ENCODE peak calls at places on chromosome 21, in eight cellular contexts. P is activated naive CD8-positive, alpha-beta T cell treated with anti-CD3 and anti-CD28 coated beads for 36 hours; S is naive thymus-derived CD4-positive, alpha-beta T cell; O is posterior cingulate gyrus; Z is NT2/D1; D is activated T-cell treated with anti-CD3 and anti-CD28 coated beads for 24 hours; Q is A549; U is NCI-H1417. L is an unnamed sample.

GRCh38 chr21:35779690-35780570 is 280.4 kb downstream of the SETD4 start:
- DNase-seq in P (no peak), S (no peak), O (no peak), Z (no peak), D (no peak), Q (no peak), U (no peak), L (no peak)

GRCh38 chr21:42534901-42535378 is 21.3 kb downstream of the SLC37A1 start:
- DNase-seq in P (no peak), S (no peak), O (no peak), Z (no peak), D (no peak), Q (no peak), U (peak; percentile 34), L (no peak)

GRCh38 chr21:38777521-38777920 is 28.2 kb upstream of the ETS2 start:
- DNase-seq in P (peak; percentile 15), S (no peak), O (no peak), Z (no peak), D (no peak), Q (no peak), U (no peak), L (no peak)

GRCh38 chr21:42609806-42610205 is 43.6 kb upstream of the PDE9A start:
- DNase-seq in P (peak; percentile 67), S (no peak), O (no peak), Z (no peak), D (peak; percentile 30), Q (no peak), U (no peak), L (no peak)

GRCh38 chr21:30480145-30480544 is at the start of gene KRTAP19-1:
- DNase-seq in P (no peak), S (no peak), O (no peak), Z (no peak), D (no peak), Q (no peak), U (peak; percentile 27), L (no peak)

GRCh38 chr21:33290441-33290840 is 24.3 kb downstream of the IL10RB start:
- DNase-seq in P (no peak), S (no peak), O (no peak), Z (no peak), D (no peak), Q (no peak), U (no peak), L (no peak)

GRCh38 chr21:33541105-33541711 is 709 bp downstream of the GART start:
- DNase-seq in P (peak; percentile 15), S (no peak), O (no peak), Z (no peak), D (peak; percentile 1), Q (peak; percentile 40), U (peak; percentile 30), L (no peak)

GRCh38 chr21:42918291-42918690 is 7.1 kb downstream of the ERVH48-1 start:
- DNase-seq in P (no peak), S (no peak), O (no peak), Z (no peak), D (no peak), Q (no peak), U (no peak), L (no peak)

GRCh38 chr21:26941436-26941835 is 25.5 kb downstream of the ADAMTS5 start:
- DNase-seq in P (no peak), S (no peak), O (no peak), Z (no peak), D (no peak), Q (no peak), U (no peak), L (no peak)

GRCh38 chr21:15190837-15191236 is 126.0 kb upstream of the NRIP1 start:
- DNase-seq in P (no peak), S (no peak), O (no peak), Z (no peak), D (no peak), Q (no peak), U (no peak), L (no peak)

GRCh38 chr21:27802816-27803475 is 836.1 kb upstream of the ADAMTS5 start:
- DNase-seq in P (peak; percentile 9), S (peak; percentile 2), O (peak; percentile 45), Z (peak; percentile 38), D (no peak), Q (peak; percentile 16), U (peak; percentile 12), L (peak; percentile 7)

GRCh38 chr21:44948426-44949120 is 8.7 kb downstream of the SLX9 start:
- DNase-seq in P (no peak), S (no peak), O (no peak), Z (no peak), D (no peak), Q (no peak), U (no peak), L (no peak)

GRCh38 chr21:44428281-44428942 is 26.9 kb upstream of the LRRC3 start:
- DNase-seq in P (peak; percentile 54), S (peak; percentile 73), O (no peak), Z (peak; percentile 80), D (peak; percentile 6), Q (peak; percentile 83), U (no peak), L (peak; percentile 21)

GRCh38 chr21:35475768-35476167 is 426.7 kb upstream of the RUNX1 start:
- DNase-seq in P (no peak), S (peak; percentile 33), O (no peak), Z (no peak), D (no peak), Q (no peak), U (no peak), L (no peak)

GRCh38 chr21:41680444-41681335 is 86.2 kb downstream of the RIPK4 start:
- DNase-seq in P (no peak), S (no peak), O (no peak), Z (no peak), D (no peak), Q (peak; percentile 48), U (peak; percentile 8), L (no peak)

GRCh38 chr21:34599534-34600101 is 15.3 kb downstream of the RCAN1 start:
- DNase-seq in P (no peak), S (no peak), O (no peak), Z (no peak), D (no peak), Q (no peak), U (no peak), L (no peak)

GRCh38 chr21:27564684-27565280 is 597.9 kb upstream of the ADAMTS5 start:
- DNase-seq in P (no peak), S (no peak), O (peak; percentile 59), Z (peak; percentile 57), D (no peak), Q (peak; percentile 16), U (peak; percentile 46), L (no peak)

GRCh38 chr21:42389449-42389835 is 6.4 kb downstream of the TMPRSS3 start:
- DNase-seq in P (no peak), S (no peak), O (no peak), Z (no peak), D (no peak), Q (no peak), U (no peak), L (no peak)

GRCh38 chr21:21003701-21004100 is 5.5 kb downstream of the NCAM2 start:
- DNase-seq in P (no peak), S (no peak), O (no peak), Z (no peak), D (no peak), Q (peak; percentile 16), U (peak; percentile 38), L (no peak)

GRCh38 chr21:46117586-46118304 is 19.8 kb downstream of the COL6A2 start:
- DNase-seq in P (no peak), S (no peak), O (peak; percentile 2), Z (no peak), D (no peak), Q (no peak), U (no peak), L (no peak)

GRCh38 chr21:42199488-42200463 is 19.2 kb upstream of the ABCG1 start:
- DNase-seq in P (no peak), S (peak; percentile 56), O (no peak), Z (no peak), D (no peak), Q (peak; percentile 39), U (no peak), L (no peak)

GRCh38 chr21:45420623-45421041 is 15.7 kb downstream of the COL18A1 start:
- DNase-seq in P (no peak), S (no peak), O (no peak), Z (no peak), D (no peak), Q (peak; percentile 18), U (peak; percentile 40), L (no peak)

GRCh38 chr21:32611471-32611997 is 643 bp downstream of the CFAP298 start:
- DNase-seq in P (peak; percentile 50), S (no peak), O (no peak), Z (no peak), D (peak; percentile 10), Q (no peak), U (peak; percentile 48), L (peak; percentile 27)

GRCh38 chr21:24118738-24119470 is 1488.4 kb downstream of the MRPL39 start:
- DNase-seq in P (no peak), S (no peak), O (no peak), Z (no peak), D (no peak), Q (no peak), U (no peak), L (no peak)

GRCh38 chr21:34513109-34513675 is 1.2 kb upstream of the KCNE1 start:
- DNase-seq in P (no peak), S (no peak), O (no peak), Z (no peak), D (no peak), Q (no peak), U (no peak), L (no peak)

GRCh38 chr21:45111703-45112102 is 37.3 kb downstream of the ADARB1 start:
- DNase-seq in P (no peak), S (no peak), O (no peak), Z (no peak), D (no peak), Q (no peak), U (no peak), L (no peak)

GRCh38 chr21:39048064-39048463 is 135.2 kb downstream of the PSMG1 start:
- DNase-seq in P (no peak), S (no peak), O (no peak), Z (peak; percentile 90), D (no peak), Q (peak; percentile 73), U (peak; percentile 28), L (no peak)

GRCh38 chr21:37000381-37000780 is 6.1 kb upstream of the RIPPLY3 start:
- DNase-seq in P (no peak), S (no peak), O (no peak), Z (no peak), D (no peak), Q (peak; percentile 38), U (no peak), L (no peak)

GRCh38 chr21:41631564-41632461 is 123.9 kb upstream of the TMPRSS2 start:
- DNase-seq in P (no peak), S (no peak), O (no peak), Z (no peak), D (no peak), Q (peak; percentile 65), U (peak; percentile 7), L (no peak)

GRCh38 chr21:32708069-32708468 is 19.7 kb downstream of the SYNJ1 start:
- DNase-seq in P (no peak), S (no peak), O (no peak), Z (no peak), D (no peak), Q (no peak), U (no peak), L (no peak)

L was measured in T-helper 1 cell.